ENCODE peak calls at places on chromosome 15, in six cellular contexts. One of them, this sample, is unnamed.

GRCh38 chr15:76773234-76773633 is 131.9 kb downstream of the SCAPER start:
- DNase-seq in transverse colon: no peak
- DNase-seq in SK-N-SH: no peak
- DNase-seq in sigmoid colon: no peak
- DNase-seq in HepG2: no peak
- DNase-seq in stomach: no peak
- DNase-seq in this sample: no peak

GRCh38 chr15:80777137-80777536 is 2.0 kb upstream of the CEMIP start:
- DNase-seq in SK-N-SH: no peak
- DNase-seq in HepG2: no peak
- DNase-seq in sigmoid colon: no peak
- DNase-seq in stomach: no peak
- DNase-seq in transverse colon: peak; percentile 64
- DNase-seq in this sample: no peak

GRCh38 chr15:80780416-80781221 is 1.4 kb downstream of the CEMIP start:
- DNase-seq in HepG2: peak; percentile 47
- DNase-seq in SK-N-SH: peak; percentile 64
- DNase-seq in transverse colon: peak; percentile 53
- DNase-seq in stomach: peak; percentile 48
- DNase-seq in sigmoid colon: no peak
- DNase-seq in this sample: no peak

GRCh38 chr15:36024066-36024465 is 478.1 kb upstream of the DPH6 start:
- DNase-seq in HepG2: no peak
- DNase-seq in sigmoid colon: no peak
- DNase-seq in transverse colon: no peak
- DNase-seq in SK-N-SH: no peak
- DNase-seq in stomach: no peak
- DNase-seq in this sample: no peak

GRCh38 chr15:92079047-92079446 is 225.5 kb downstream of the SLCO3A1 start:
- DNase-seq in SK-N-SH: peak; percentile 37
- DNase-seq in transverse colon: no peak
- DNase-seq in HepG2: peak; percentile 15
- DNase-seq in stomach: no peak
- DNase-seq in sigmoid colon: no peak
- DNase-seq in this sample: no peak

GRCh38 chr15:68735610-68736009 is 85.1 kb downstream of the ANP32A start:
- DNase-seq in SK-N-SH: no peak
- DNase-seq in stomach: no peak
- DNase-seq in transverse colon: no peak
- DNase-seq in HepG2: no peak
- DNase-seq in sigmoid colon: no peak
- DNase-seq in this sample: no peak

GRCh38 chr15:65426216-65426853 is 3.6 kb upstream of the IGDCC4 start:
- DNase-seq in transverse colon: no peak
- DNase-seq in HepG2: no peak
- DNase-seq in SK-N-SH: no peak
- DNase-seq in stomach: no peak
- DNase-seq in sigmoid colon: peak; percentile 54
- DNase-seq in this sample: no peak

GRCh38 chr15:38053244-38053643 is 118.8 kb downstream of the TMCO5A start:
- DNase-seq in transverse colon: no peak
- DNase-seq in SK-N-SH: no peak
- DNase-seq in sigmoid colon: no peak
- DNase-seq in stomach: no peak
- DNase-seq in HepG2: no peak
- DNase-seq in this sample: no peak

GRCh38 chr15:30929064-30929669 is 25.5 kb downstream of the FAN1 start:
- DNase-seq in stomach: no peak
- DNase-seq in SK-N-SH: no peak
- DNase-seq in sigmoid colon: no peak
- DNase-seq in HepG2: no peak
- DNase-seq in transverse colon: no peak
- DNase-seq in this sample: no peak

GRCh38 chr15:58049520-58050227 is 15.8 kb downstream of the ALDH1A2 start:
- DNase-seq in stomach: no peak
- DNase-seq in HepG2: no peak
- DNase-seq in SK-N-SH: no peak
- DNase-seq in transverse colon: no peak
- DNase-seq in sigmoid colon: no peak
- DNase-seq in this sample: no peak

GRCh38 chr15:100601628-100602063 is 338 bp downstream of the LINS1 start:
- DNase-seq in SK-N-SH: no peak
- DNase-seq in sigmoid colon: no peak
- DNase-seq in HepG2: no peak
- DNase-seq in transverse colon: no peak
- DNase-seq in stomach: no peak
- DNase-seq in this sample: no peak

GRCh38 chr15:100598655-100599054 is 3.3 kb downstream of the LINS1 start:
- DNase-seq in SK-N-SH: no peak
- DNase-seq in stomach: no peak
- DNase-seq in transverse colon: no peak
- DNase-seq in sigmoid colon: no peak
- DNase-seq in HepG2: no peak
- DNase-seq in this sample: no peak

GRCh38 chr15:100601158-100601557 is 826 bp downstream of the LINS1 start:
- DNase-seq in HepG2: no peak
- DNase-seq in SK-N-SH: no peak
- DNase-seq in transverse colon: no peak
- DNase-seq in sigmoid colon: no peak
- DNase-seq in stomach: no peak
- DNase-seq in this sample: no peak

GRCh38 chr15:100602822-100603393 is 519 bp downstream of the ASB7 start:
- DNase-seq in transverse colon: peak; percentile 43
- DNase-seq in HepG2: peak; percentile 10
- DNase-seq in sigmoid colon: no peak
- DNase-seq in SK-N-SH: peak; percentile 10
- DNase-seq in stomach: no peak
- DNase-seq in this sample: no peak

DNA sequence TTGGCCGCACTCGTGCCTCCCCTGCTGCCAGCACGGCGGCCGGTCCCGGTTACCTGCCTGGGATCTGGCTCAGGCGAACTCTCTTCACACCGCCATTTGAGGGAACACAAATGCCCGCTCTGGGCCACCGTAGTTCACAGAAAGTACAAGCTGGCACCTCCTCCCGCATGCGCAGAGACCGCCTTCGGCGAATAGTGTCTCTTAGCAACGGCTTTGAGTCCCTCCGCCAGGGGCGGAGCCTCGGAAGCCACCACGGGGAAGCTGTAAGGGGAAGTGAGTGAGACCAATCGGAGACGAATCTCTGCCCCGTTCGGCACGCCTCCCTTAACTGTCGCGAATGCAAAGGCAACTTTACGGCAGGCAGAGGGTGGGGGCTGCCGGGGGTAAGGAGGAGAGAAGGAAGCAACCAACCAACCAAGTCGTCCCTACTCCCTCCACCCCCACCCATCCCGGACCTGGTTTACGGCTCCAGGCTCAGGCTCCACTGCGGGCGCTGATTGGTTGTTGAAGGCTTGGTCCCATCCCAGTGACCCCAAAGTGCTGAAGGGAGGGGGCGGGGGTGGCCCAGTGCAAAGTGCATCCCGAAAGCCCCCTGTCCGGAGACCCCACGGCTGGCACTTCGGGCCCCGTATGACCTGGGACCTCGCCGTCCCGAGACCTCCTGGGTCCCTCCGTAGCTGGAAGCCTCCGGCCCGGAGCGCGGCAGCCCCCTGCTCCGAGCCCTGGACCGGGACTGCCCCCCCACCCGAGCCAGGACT is at the start of the genes ASB7 and LINS1:
- DNase-seq in transverse colon: peak; percentile 100
- DNase-seq in sigmoid colon: peak; percentile 100
- DNase-seq in stomach: peak; percentile 100
- DNase-seq in HepG2: peak; percentile 100
- DNase-seq in SK-N-SH: peak; percentile 94
- DNase-seq in this sample: peak; percentile 100
- TF ChIP-seq POLR2AphosphoS5 in transverse colon: peak; percentile 76
- TF ChIP-seq POLR2AphosphoS5 in sigmoid colon: peak; percentile 80
- TF ChIP-seq POLR2AphosphoS5 in stomach: peak; percentile 74
- TF ChIP-seq POLR2AphosphoS5 in HepG2: peak; percentile 66
- TF ChIP-seq POLR2AphosphoS5 in SK-N-SH: peak; percentile 42
- TF ChIP-seq POLR2AphosphoS5 in this sample: peak; percentile 89

GRCh38 chr15:73318463-73319351 is 50.1 kb downstream of the HCN4 start:
- DNase-seq in sigmoid colon: no peak
- DNase-seq in transverse colon: no peak
- DNase-seq in stomach: no peak
- DNase-seq in SK-N-SH: peak; percentile 92
- DNase-seq in HepG2: no peak
- DNase-seq in this sample: no peak
- TF ChIP-seq POLR2AphosphoS5 in sigmoid colon: no peak
- TF ChIP-seq POLR2AphosphoS5 in transverse colon: no peak
- TF ChIP-seq POLR2AphosphoS5 in stomach: no peak
- TF ChIP-seq POLR2AphosphoS5 in SK-N-SH: no peak
- TF ChIP-seq POLR2AphosphoS5 in HepG2: no peak
- TF ChIP-seq POLR2AphosphoS5 in this sample: no peak

DNA sequence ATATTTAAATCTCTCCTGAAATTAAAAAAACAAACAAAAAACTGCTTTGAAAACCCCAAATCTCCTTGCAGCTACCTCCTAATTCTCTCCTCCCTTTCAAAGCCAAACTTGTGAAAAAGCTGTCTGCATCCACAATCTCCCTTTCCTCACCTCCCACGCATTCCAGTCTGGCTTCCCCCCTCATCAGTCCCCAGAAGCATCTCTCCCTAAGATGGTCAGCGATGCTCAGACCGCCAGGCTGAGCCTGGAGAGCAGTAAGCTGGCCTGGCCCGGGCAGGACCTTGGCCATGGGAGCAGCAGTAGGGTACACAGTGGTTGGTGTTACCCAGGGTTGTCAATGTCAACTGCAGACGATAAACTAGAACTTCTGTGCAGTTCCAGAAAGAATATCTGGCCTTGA is 32.9 kb upstream of the BLM start:
- DNase-seq in HepG2: no peak
- DNase-seq in transverse colon: no peak
- DNase-seq in stomach: no peak
- DNase-seq in SK-N-SH: no peak
- DNase-seq in sigmoid colon: no peak
- DNase-seq in this sample: no peak
- TF ChIP-seq POLR2AphosphoS5 in HepG2: no peak
- TF ChIP-seq POLR2AphosphoS5 in transverse colon: no peak
- TF ChIP-seq POLR2AphosphoS5 in stomach: no peak
- TF ChIP-seq POLR2AphosphoS5 in SK-N-SH: no peak
- TF ChIP-seq POLR2AphosphoS5 in sigmoid colon: no peak
- TF ChIP-seq POLR2AphosphoS5 in this sample: no peak

GRCh38 chr15:98868564-98868963 is 139.0 kb downstream of the PGPEP1L start:
- DNase-seq in SK-N-SH: no peak
- DNase-seq in HepG2: no peak
- DNase-seq in stomach: no peak
- DNase-seq in sigmoid colon: no peak
- DNase-seq in transverse colon: no peak
- DNase-seq in this sample: no peak
- TF ChIP-seq POLR2AphosphoS5 in SK-N-SH: no peak
- TF ChIP-seq POLR2AphosphoS5 in HepG2: no peak
- TF ChIP-seq POLR2AphosphoS5 in stomach: no peak
- TF ChIP-seq POLR2AphosphoS5 in sigmoid colon: no peak
- TF ChIP-seq POLR2AphosphoS5 in transverse colon: no peak
- TF ChIP-seq POLR2AphosphoS5 in this sample: no peak

GRCh38 chr15:39808909-39809308 is 26.3 kb upstream of the FSIP1 start:
- DNase-seq in transverse colon: no peak
- DNase-seq in stomach: no peak
- DNase-seq in HepG2: no peak
- DNase-seq in sigmoid colon: no peak
- DNase-seq in SK-N-SH: no peak
- DNase-seq in this sample: no peak

GRCh38 chr15:39819449-39820016 is 36.9 kb upstream of the FSIP1 start:
- DNase-seq in SK-N-SH: no peak
- DNase-seq in transverse colon: no peak
- DNase-seq in stomach: no peak
- DNase-seq in sigmoid colon: no peak
- DNase-seq in HepG2: no peak
- DNase-seq in this sample: no peak

GRCh38 chr15:39817892-39818291 is 35.3 kb upstream of the FSIP1 start:
- DNase-seq in sigmoid colon: no peak
- DNase-seq in SK-N-SH: no peak
- DNase-seq in HepG2: no peak
- DNase-seq in stomach: no peak
- DNase-seq in transverse colon: no peak
- DNase-seq in this sample: no peak

DNA sequence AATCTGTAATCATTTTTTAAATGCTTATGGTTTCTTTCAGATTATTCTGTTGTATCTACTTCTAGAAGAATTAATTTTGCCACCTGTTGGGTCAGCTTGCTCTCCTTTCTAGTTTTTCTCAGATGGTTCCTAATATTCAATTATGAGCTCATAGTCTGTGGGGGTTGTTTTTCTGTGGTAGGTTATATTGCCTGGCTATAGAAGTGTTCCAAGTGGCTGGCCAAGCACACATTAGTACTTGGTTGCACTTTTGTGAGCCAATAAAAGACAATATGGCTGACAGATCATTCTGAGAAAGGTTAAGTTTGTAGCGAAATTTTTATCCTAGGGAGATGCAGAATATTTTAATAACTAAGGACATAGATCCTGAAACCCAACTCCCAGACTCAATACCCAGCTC is 31.8 kb upstream of the FSIP1 start:
- DNase-seq in SK-N-SH: no peak
- DNase-seq in sigmoid colon: no peak
- DNase-seq in stomach: no peak
- DNase-seq in transverse colon: no peak
- DNase-seq in HepG2: no peak
- DNase-seq in this sample: no peak
- TF ChIP-seq POLR2AphosphoS5 in SK-N-SH: no peak
- TF ChIP-seq POLR2AphosphoS5 in sigmoid colon: no peak
- TF ChIP-seq POLR2AphosphoS5 in stomach: no peak
- TF ChIP-seq POLR2AphosphoS5 in transverse colon: no peak
- TF ChIP-seq POLR2AphosphoS5 in HepG2: no peak
- TF ChIP-seq POLR2AphosphoS5 in this sample: no peak

GRCh38 chr15:72222433-72222832 is 8.6 kb downstream of the PKM start:
- DNase-seq in HepG2: no peak
- DNase-seq in SK-N-SH: no peak
- DNase-seq in stomach: no peak
- DNase-seq in transverse colon: peak; percentile 43
- DNase-seq in sigmoid colon: peak; percentile 77
- DNase-seq in this sample: no peak
- TF ChIP-seq POLR2AphosphoS5 in HepG2: peak; percentile 40
- TF ChIP-seq POLR2AphosphoS5 in SK-N-SH: peak; percentile 40
- TF ChIP-seq POLR2AphosphoS5 in stomach: no peak
- TF ChIP-seq POLR2AphosphoS5 in transverse colon: no peak
- TF ChIP-seq POLR2AphosphoS5 in sigmoid colon: no peak
- TF ChIP-seq POLR2AphosphoS5 in this sample: peak; percentile 39

GRCh38 chr15:44216958-44217357 is 21.9 kb upstream of the FRMD5 start:
- DNase-seq in stomach: no peak
- DNase-seq in HepG2: no peak
- DNase-seq in sigmoid colon: no peak
- DNase-seq in SK-N-SH: no peak
- DNase-seq in transverse colon: no peak
- DNase-seq in this sample: no peak

GRCh38 chr15:44219073-44219472 is 24.0 kb upstream of the FRMD5 start:
- DNase-seq in transverse colon: no peak
- DNase-seq in SK-N-SH: no peak
- DNase-seq in stomach: no peak
- DNase-seq in sigmoid colon: no peak
- DNase-seq in HepG2: no peak
- DNase-seq in this sample: no peak

DNA sequence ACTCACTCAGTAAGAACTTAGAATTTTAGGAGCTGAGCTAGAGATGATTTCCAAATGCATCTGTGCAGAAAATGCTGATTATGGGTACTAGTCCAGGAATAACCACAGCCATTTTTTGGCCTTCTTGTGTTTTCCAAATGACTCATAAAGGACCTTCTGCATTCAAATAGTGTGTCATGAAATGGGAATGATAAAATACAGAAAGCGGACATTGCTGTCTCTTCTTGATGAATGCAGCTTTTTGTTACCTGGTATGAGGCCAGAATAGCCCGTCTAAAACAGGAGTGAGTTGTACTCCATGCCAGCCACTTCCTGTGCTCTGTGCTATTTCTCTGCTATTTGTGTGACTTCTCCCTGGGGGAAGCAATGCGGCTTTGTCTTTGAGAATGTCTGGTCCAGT is 20.5 kb upstream of the FRMD5 start:
- DNase-seq in stomach: no peak
- DNase-seq in SK-N-SH: no peak
- DNase-seq in sigmoid colon: no peak
- DNase-seq in HepG2: peak; percentile 74
- DNase-seq in transverse colon: no peak
- DNase-seq in this sample: no peak
- TF ChIP-seq POLR2AphosphoS5 in stomach: no peak
- TF ChIP-seq POLR2AphosphoS5 in SK-N-SH: peak; percentile 91
- TF ChIP-seq POLR2AphosphoS5 in sigmoid colon: no peak
- TF ChIP-seq POLR2AphosphoS5 in HepG2: no peak
- TF ChIP-seq POLR2AphosphoS5 in transverse colon: no peak
- TF ChIP-seq POLR2AphosphoS5 in this sample: no peak

This sample was measured in vagina.